ENCODE peak calls at places on chromosomes 3 and 15, in eight cellular contexts. L is lower leg skin, M is adrenal gland, W is esophagus squamous epithelium, F is esophagus muscularis mucosa, G is HCT116, K is uterus, O is breast epithelium. T is an unnamed sample.

GRCh38 chr3:36124118-36124796 is 256.0 kb upstream of the STAC start:
- DNase-seq in M (peak; percentile 52), F (no peak), L (no peak), K (no peak), O (no peak), W (no peak), G (peak; percentile 4), T (peak; percentile 23)

GRCh38 chr3:181464033-181464694 is 247.6 kb upstream of the SOX2 start:
- DNase-seq in L (no peak), F (no peak), G (no peak), O (no peak), K (no peak), W (no peak), M (no peak), T (no peak)

GRCh38 chr15:67821784-67822451 is 3.4 kb upstream of the SKOR1 start:
- DNase-seq in W (no peak), M (no peak), K (no peak), F (no peak), L (no peak), O (no peak), G (no peak), T (no peak)

GRCh38 chr3:16151109-16151508 is 23.4 kb upstream of the GALNT15 start:
- DNase-seq in F (peak; percentile 93), M (peak; percentile 90), O (peak; percentile 29), W (no peak), G (no peak), K (peak; percentile 55), L (peak; percentile 86), T (peak; percentile 66)

GRCh38 chr3:74489393-74489792 is 125.1 kb downstream of the CNTN3 start:
- DNase-seq in G (no peak), O (no peak), L (no peak), M (no peak), K (no peak), W (no peak), F (no peak), T (no peak)

GRCh38 chr3:107666853-107667252 is 144.1 kb downstream of the BBX start:
- DNase-seq in F (no peak), G (no peak), M (no peak), W (no peak), L (no peak), K (no peak), O (no peak), T (no peak)

GRCh38 chr3:188697127-188697526 is 474.6 kb upstream of the TPRG1 start:
- DNase-seq in K (no peak), L (no peak), G (no peak), F (no peak), M (no peak), W (no peak), O (no peak), T (no peak)

GRCh38 chr3:34889641-34890040 is 749.7 kb upstream of the ARPP21 start:
- DNase-seq in M (no peak), K (no peak), W (no peak), G (no peak), F (no peak), L (no peak), O (no peak), T (no peak)

GRCh38 chr15:28179270-28179669 is 80.2 kb upstream of the OCA2 start:
- DNase-seq in L (no peak), F (no peak), G (no peak), M (no peak), W (no peak), K (no peak), O (no peak), T (no peak)

GRCh38 chr3:73559730-73560129 is 65.0 kb downstream of the PDZRN3 start:
- DNase-seq in K (no peak), F (no peak), G (no peak), M (no peak), W (no peak), O (no peak), L (no peak), T (no peak)

GRCh38 chr3:123633530-123633929 is 48.7 kb upstream of the HACD2 start:
- DNase-seq in L (no peak), W (no peak), O (no peak), K (no peak), F (no peak), G (no peak), M (no peak), T (no peak)

GRCh38 chr3:53227993-53228885 is 27.6 kb downstream of the TKT start:
- DNase-seq in G (no peak), F (no peak), O (no peak), L (no peak), K (no peak), W (no peak), M (peak; percentile 51), T (no peak)

GRCh38 chr15:85401108-85401765 is 20.8 kb downstream of the AKAP13 start:
- DNase-seq in M (no peak), O (no peak), F (no peak), K (no peak), L (no peak), G (no peak), W (no peak), T (no peak)

GRCh38 chr3:195178124-195178910 is 92.6 kb downstream of the XXYLT1 start:
- DNase-seq in W (no peak), G (no peak), L (no peak), K (no peak), O (no peak), F (no peak), M (peak; percentile 54), T (peak; percentile 94)

GRCh38 chr15:75024102-75024636 is 779 bp downstream of the PPCDC start:
- DNase-seq in O (no peak), G (no peak), W (no peak), L (no peak), M (peak; percentile 80), K (no peak), F (no peak), T (peak; percentile 70)

GRCh38 chr15:90219421-90220141 is 14.2 kb downstream of the CIB1 start:
- DNase-seq in G (no peak), F (no peak), K (peak; percentile 47), O (no peak), W (no peak), L (no peak), M (no peak), T (peak; percentile 81)

GRCh38 chr3:189269356-189269755 is 97.6 kb downstream of the TPRG1 start:
- DNase-seq in K (no peak), O (no peak), F (no peak), W (no peak), L (no peak), G (no peak), M (no peak), T (no peak)

DNA sequence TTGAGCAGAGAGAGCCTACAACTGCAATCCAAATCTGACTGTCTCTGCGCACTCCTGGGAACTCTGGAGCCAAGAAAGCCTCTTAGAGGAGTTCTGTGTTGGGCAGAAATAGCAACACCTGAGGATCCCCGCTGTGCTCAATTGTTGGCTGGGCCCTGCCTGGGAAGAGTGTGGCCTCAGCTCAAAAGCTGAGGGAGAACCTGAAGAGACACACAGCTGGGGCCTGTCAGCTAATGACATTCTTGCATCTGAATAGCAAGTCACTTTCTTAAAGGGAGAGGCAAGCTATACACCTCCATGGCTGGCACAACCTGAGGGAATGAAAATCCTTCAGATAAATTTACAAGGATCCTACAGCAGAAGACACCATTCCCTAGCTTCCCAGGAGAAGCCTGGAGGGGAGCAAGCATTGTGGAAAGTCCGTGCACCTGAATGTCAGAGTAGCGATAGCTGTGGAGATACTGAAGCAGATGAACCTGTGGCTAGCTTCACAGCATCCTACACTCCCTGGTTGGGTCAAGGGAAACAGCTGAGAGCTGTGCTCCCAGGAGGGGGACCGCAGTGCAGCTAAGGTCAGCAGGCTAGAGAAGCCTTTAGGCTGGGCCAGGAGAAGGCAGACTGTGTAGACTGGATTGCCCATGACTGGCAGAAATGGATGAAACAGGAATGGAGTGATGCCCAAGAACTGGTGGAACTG is 159.9 kb upstream of the PFN2 start:
- DNase-seq in M (no peak), W (no peak), F (peak; percentile 47), L (no peak), G (no peak), O (no peak), K (no peak), T (no peak)
- TF ChIP-seq POLR2A in M (no peak), W (no peak), F (no peak), L (no peak), G (no peak), O (no peak), K (no peak), T (no peak)

DNA sequence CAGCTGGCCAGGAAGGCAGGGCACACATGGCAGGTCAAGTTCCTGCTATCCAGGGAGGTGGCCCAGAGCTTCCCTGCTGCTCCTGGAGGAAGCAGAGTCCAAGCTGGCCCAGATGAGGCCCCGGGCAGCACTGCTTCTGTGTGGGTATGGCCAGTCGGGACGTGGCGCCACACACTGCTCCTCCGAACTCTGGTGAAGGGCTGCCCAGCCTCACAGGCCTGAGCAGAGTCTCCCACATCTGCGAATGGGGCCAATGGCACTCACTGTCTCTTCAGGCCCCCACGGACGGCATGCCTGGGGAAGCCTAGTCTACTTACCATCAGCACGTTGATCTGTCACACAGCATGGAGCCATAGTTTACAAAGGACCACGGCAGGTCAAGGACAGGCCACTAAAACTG is 2.5 kb upstream of the PLA2G4F start:
- DNase-seq in F (no peak), L (no peak), M (peak; percentile 53), O (no peak), K (no peak), W (no peak), G (no peak), T (no peak)
- TF ChIP-seq POLR2A in F (no peak), L (no peak), M (no peak), O (no peak), K (no peak), W (no peak), G (no peak), T (no peak)

DNA sequence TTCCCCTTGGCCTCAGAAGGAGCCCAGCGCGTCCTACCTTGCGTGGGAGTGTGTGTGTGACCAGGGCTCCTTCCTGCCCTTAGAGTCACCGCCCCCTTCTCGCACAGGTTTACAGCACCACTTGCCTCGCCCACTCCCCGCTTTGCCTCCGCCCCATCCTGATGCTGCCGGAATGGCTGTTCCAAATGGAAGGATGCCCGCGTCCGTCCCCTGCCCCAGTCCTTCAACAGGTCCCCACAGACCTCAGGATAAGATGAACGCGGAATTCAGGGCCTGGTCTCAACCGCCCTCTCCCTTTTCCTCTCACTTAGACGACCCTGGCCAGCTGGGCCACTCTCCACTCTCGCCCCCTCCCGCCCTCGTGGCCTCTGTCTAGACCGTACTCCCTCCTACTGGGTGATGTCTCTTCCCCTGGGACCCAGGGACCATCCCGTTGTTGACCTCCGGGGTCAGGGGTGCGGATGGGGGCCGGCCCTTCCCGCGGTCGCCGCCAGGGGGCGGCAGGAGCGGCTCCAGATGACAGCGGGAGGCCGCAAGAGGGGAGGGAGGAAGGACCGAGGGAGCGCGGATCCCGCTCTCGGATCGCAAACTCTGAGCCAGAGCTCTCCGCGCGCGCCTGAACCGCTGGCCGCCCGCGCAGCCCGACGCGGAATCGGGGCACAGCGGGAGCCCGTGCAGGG is at the start of gene THSD4:
- DNase-seq in F (no peak), O (peak; percentile 47), M (peak; percentile 84), W (no peak), K (peak; percentile 79), G (no peak), L (peak; percentile 36), T (peak; percentile 66)
- TF ChIP-seq POLR2A in F (no peak), O (no peak), M (no peak), W (peak; percentile 13), K (no peak), G (no peak), L (no peak), T (no peak)

DNA sequence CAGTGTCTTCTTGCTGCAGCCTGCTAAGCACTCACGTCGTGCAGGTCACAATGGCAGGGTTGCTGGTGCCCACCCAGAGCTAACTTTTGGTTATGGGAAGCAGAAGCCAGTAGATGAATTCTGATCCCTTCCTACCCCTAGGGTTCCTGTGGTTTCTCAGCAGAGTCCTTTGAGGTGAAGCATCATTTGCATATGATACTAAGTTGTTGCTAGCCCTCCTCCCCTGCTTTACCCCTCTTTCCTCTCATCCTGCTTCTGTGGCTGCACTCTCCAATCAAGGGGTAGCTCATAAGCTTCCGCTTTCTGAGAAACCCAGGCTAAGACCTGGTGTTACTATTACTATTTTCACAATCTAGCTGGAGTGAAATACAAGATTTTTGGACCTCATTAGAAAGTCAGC is 22.1 kb upstream of the HEG1 start:
- DNase-seq in W (no peak), L (no peak), M (no peak), G (no peak), O (no peak), K (no peak), F (no peak), T (no peak)
- TF ChIP-seq POLR2A in W (no peak), L (no peak), M (no peak), G (no peak), O (no peak), K (no peak), F (no peak), T (no peak)